ENCODE peak calls at places on chromosome 14, in six cellular contexts. One of them, this sample, is unnamed. For H3K4me1, the result is how much of the 10 kb centered on the place peaks cover.

GRCh38 chr14:70714055-70714550 is 72.4 kb downstream of the TTC9 start:
- DNase-seq in adipocyte: peak
- DNase-seq in thoracic aorta: no peak
- DNase-seq in CD4-positive, alpha-beta memory T cell: peak
- DNase-seq in GM23248: peak
- DNase-seq in heart left ventricle: no peak
- DNase-seq in this sample: no peak

GRCh38 chr14:100591453-100592371 is 4.5 kb upstream of the BEGAIN start:
- DNase-seq in adipocyte: no peak
- DNase-seq in thoracic aorta: no peak
- DNase-seq in CD4-positive, alpha-beta memory T cell: no peak
- DNase-seq in GM23248: no peak
- DNase-seq in heart left ventricle: peak
- DNase-seq in this sample: no peak

GRCh38 chr14:68659021-68659931 is 133.6 kb downstream of the ZFP36L1 start:
- DNase-seq in adipocyte: peak
- DNase-seq in thoracic aorta: no peak
- DNase-seq in CD4-positive, alpha-beta memory T cell: no peak
- DNase-seq in GM23248: peak
- DNase-seq in heart left ventricle: no peak
- DNase-seq in this sample: peak

GRCh38 chr14:60665178-60665555 is 15.9 kb upstream of the SIX1 start:
- DNase-seq in adipocyte: no peak
- DNase-seq in thoracic aorta: no peak
- DNase-seq in CD4-positive, alpha-beta memory T cell: no peak
- DNase-seq in GM23248: no peak
- DNase-seq in heart left ventricle: no peak
- DNase-seq in this sample: no peak

GRCh38 chr14:49972840-49973239 is 80.0 kb downstream of the ARF6 start:
- DNase-seq in adipocyte: peak
- DNase-seq in thoracic aorta: no peak
- DNase-seq in CD4-positive, alpha-beta memory T cell: peak
- DNase-seq in GM23248: peak
- DNase-seq in heart left ventricle: no peak
- DNase-seq in this sample: no peak

GRCh38 chr14:42140831-42141279 is 534.2 kb downstream of the LRFN5 start:
- DNase-seq in adipocyte: peak
- DNase-seq in thoracic aorta: no peak
- DNase-seq in CD4-positive, alpha-beta memory T cell: no peak
- DNase-seq in GM23248: peak
- DNase-seq in heart left ventricle: no peak
- DNase-seq in this sample: no peak

GRCh38 chr14:71416392-71416791 is 509.1 kb downstream of the PCNX1 start:
- DNase-seq in adipocyte: no peak
- DNase-seq in thoracic aorta: no peak
- DNase-seq in CD4-positive, alpha-beta memory T cell: no peak
- DNase-seq in GM23248: peak
- DNase-seq in heart left ventricle: no peak
- DNase-seq in this sample: no peak

GRCh38 chr14:95690815-95691214 is 4.6 kb downstream of the TCL1B start:
- DNase-seq in adipocyte: no peak
- DNase-seq in thoracic aorta: no peak
- DNase-seq in CD4-positive, alpha-beta memory T cell: no peak
- DNase-seq in GM23248: no peak
- DNase-seq in heart left ventricle: no peak
- DNase-seq in this sample: peak

GRCh38 chr14:60349663-60350365 is 100.8 kb downstream of the PPM1A start:
- DNase-seq in adipocyte: peak
- DNase-seq in thoracic aorta: no peak
- DNase-seq in CD4-positive, alpha-beta memory T cell: peak
- DNase-seq in GM23248: peak
- DNase-seq in heart left ventricle: no peak
- DNase-seq in this sample: no peak

GRCh38 chr14:45699451-45699850 is 446.4 kb upstream of the MIS18BP1 start:
- DNase-seq in adipocyte: no peak
- DNase-seq in thoracic aorta: no peak
- DNase-seq in CD4-positive, alpha-beta memory T cell: no peak
- DNase-seq in GM23248: no peak
- DNase-seq in heart left ventricle: no peak
- DNase-seq in this sample: no peak

GRCh38 chr14:21104448-21105060 is 3.7 kb downstream of the TMEM253 start:
- DNase-seq in adipocyte: peak
- DNase-seq in thoracic aorta: no peak
- DNase-seq in CD4-positive, alpha-beta memory T cell: peak
- DNase-seq in GM23248: peak
- DNase-seq in heart left ventricle: peak
- DNase-seq in this sample: no peak

GRCh38 chr14:56000846-56001245 is 117.4 kb upstream of the PELI2 start:
- DNase-seq in adipocyte: no peak
- DNase-seq in thoracic aorta: no peak
- DNase-seq in CD4-positive, alpha-beta memory T cell: no peak
- DNase-seq in GM23248: no peak
- DNase-seq in heart left ventricle: no peak
- DNase-seq in this sample: no peak

GRCh38 chr14:32081901-32082300 is 4.8 kb downstream of the ARHGAP5 start:
- DNase-seq in adipocyte: no peak
- DNase-seq in thoracic aorta: no peak
- DNase-seq in CD4-positive, alpha-beta memory T cell: no peak
- DNase-seq in GM23248: no peak
- DNase-seq in heart left ventricle: no peak
- DNase-seq in this sample: no peak

GRCh38 chr14:51481643-51482042 is 170.1 kb upstream of the FRMD6 start:
- DNase-seq in adipocyte: no peak
- DNase-seq in thoracic aorta: no peak
- DNase-seq in CD4-positive, alpha-beta memory T cell: no peak
- DNase-seq in GM23248: no peak
- DNase-seq in heart left ventricle: no peak
- DNase-seq in this sample: no peak

GRCh38 chr14:92500491-92500941 is 13.1 kb upstream of the RIN3 start:
- DNase-seq in adipocyte: no peak
- DNase-seq in thoracic aorta: no peak
- DNase-seq in CD4-positive, alpha-beta memory T cell: no peak
- DNase-seq in GM23248: no peak
- DNase-seq in heart left ventricle: peak
- DNase-seq in this sample: no peak

GRCh38 chr14:101117543-101117942 is 214.0 kb upstream of the RTL1 start:
- DNase-seq in adipocyte: no peak
- DNase-seq in thoracic aorta: no peak
- DNase-seq in CD4-positive, alpha-beta memory T cell: no peak
- DNase-seq in GM23248: no peak
- DNase-seq in heart left ventricle: no peak
- DNase-seq in this sample: no peak

GRCh38 chr14:54447231-54447692 is 6.1 kb upstream of the CNIH1 start:
- DNase-seq in adipocyte: peak
- DNase-seq in thoracic aorta: no peak
- DNase-seq in CD4-positive, alpha-beta memory T cell: no peak
- DNase-seq in GM23248: peak
- DNase-seq in heart left ventricle: no peak
- DNase-seq in this sample: no peak

GRCh38 chr14:74792249-74793039 is 29.3 kb downstream of the YLPM1 start:
- DNase-seq in adipocyte: no peak
- DNase-seq in thoracic aorta: no peak
- DNase-seq in CD4-positive, alpha-beta memory T cell: peak
- DNase-seq in GM23248: peak
- DNase-seq in heart left ventricle: no peak
- DNase-seq in this sample: no peak

GRCh38 chr14:76953196-76953945 is 75.1 kb downstream of the IRF2BPL start:
- DNase-seq in adipocyte: peak
- DNase-seq in thoracic aorta: no peak
- DNase-seq in CD4-positive, alpha-beta memory T cell: peak
- DNase-seq in GM23248: peak
- DNase-seq in heart left ventricle: peak
- DNase-seq in this sample: no peak

GRCh38 chr14:86087377-86087776 is 557.4 kb downstream of the FLRT2 start:
- DNase-seq in adipocyte: peak
- DNase-seq in thoracic aorta: no peak
- DNase-seq in CD4-positive, alpha-beta memory T cell: no peak
- DNase-seq in GM23248: no peak
- DNase-seq in heart left ventricle: no peak
- DNase-seq in this sample: no peak

GRCh38 chr14:61188196-61188595 is 92.9 kb downstream of the TMEM30B start:
- DNase-seq in adipocyte: no peak
- DNase-seq in thoracic aorta: no peak
- DNase-seq in CD4-positive, alpha-beta memory T cell: no peak
- DNase-seq in GM23248: peak
- DNase-seq in heart left ventricle: peak
- DNase-seq in this sample: no peak

GRCh38 chr14:79528843-79529405 is 682.4 kb downstream of the DIO2 start:
- DNase-seq in adipocyte: no peak
- DNase-seq in thoracic aorta: no peak
- DNase-seq in CD4-positive, alpha-beta memory T cell: no peak
- DNase-seq in GM23248: no peak
- DNase-seq in heart left ventricle: no peak
- DNase-seq in this sample: no peak

GRCh38 chr14:70640938-70641547 is 673 bp upstream of the TTC9 start:
- DNase-seq in adipocyte: no peak
- DNase-seq in thoracic aorta: no peak
- DNase-seq in CD4-positive, alpha-beta memory T cell: peak
- DNase-seq in GM23248: peak
- DNase-seq in heart left ventricle: peak
- DNase-seq in this sample: no peak

GRCh38 chr14:35341454-35342159 is 49.4 kb downstream of the PSMA6 start:
- DNase-seq in adipocyte: peak
- DNase-seq in thoracic aorta: peak
- DNase-seq in CD4-positive, alpha-beta memory T cell: peak
- DNase-seq in GM23248: peak
- DNase-seq in heart left ventricle: peak
- DNase-seq in this sample: no peak

GRCh38 chr14:101727611-101728010 is 33.9 kb upstream of the PPP2R5C start:
- DNase-seq in adipocyte: no peak
- DNase-seq in thoracic aorta: no peak
- DNase-seq in CD4-positive, alpha-beta memory T cell: no peak
- DNase-seq in GM23248: no peak
- DNase-seq in heart left ventricle: no peak
- DNase-seq in this sample: no peak

GRCh38 chr14:90348270-90348669 is 16.5 kb upstream of the NRDE2 start:
- DNase-seq in adipocyte: no peak
- DNase-seq in thoracic aorta: no peak
- DNase-seq in CD4-positive, alpha-beta memory T cell: no peak
- DNase-seq in GM23248: no peak
- DNase-seq in heart left ventricle: no peak
- DNase-seq in this sample: no peak
- H3K4me1 ChIP-seq in adipocyte: under half
- H3K4me1 ChIP-seq in thoracic aorta: under half
- H3K4me1 ChIP-seq in CD4-positive, alpha-beta memory T cell: under half
- H3K4me1 ChIP-seq in GM23248: under half
- H3K4me1 ChIP-seq in heart left ventricle: under half
- H3K4me1 ChIP-seq in this sample: under half

GRCh38 chr14:72925171-72925759 is 999 bp upstream of the DCAF4 start:
- DNase-seq in adipocyte: no peak
- DNase-seq in thoracic aorta: no peak
- DNase-seq in CD4-positive, alpha-beta memory T cell: no peak
- DNase-seq in GM23248: no peak
- DNase-seq in heart left ventricle: no peak
- DNase-seq in this sample: no peak
- H3K4me3 ChIP-seq in adipocyte: peak
- H3K4me3 ChIP-seq in thoracic aorta: peak
- H3K4me3 ChIP-seq in CD4-positive, alpha-beta memory T cell: no peak
- H3K4me3 ChIP-seq in GM23248: peak
- H3K4me3 ChIP-seq in heart left ventricle: no peak
- H3K4me3 ChIP-seq in this sample: peak

GRCh38 chr14:97993508-97994019 is 1196.4 kb downstream of the VRK1 start:
- DNase-seq in adipocyte: no peak
- DNase-seq in thoracic aorta: no peak
- DNase-seq in CD4-positive, alpha-beta memory T cell: no peak
- DNase-seq in GM23248: no peak
- DNase-seq in heart left ventricle: no peak
- DNase-seq in this sample: no peak
- H3K4me1 ChIP-seq in adipocyte: under half
- H3K4me1 ChIP-seq in thoracic aorta: under half
- H3K4me1 ChIP-seq in CD4-positive, alpha-beta memory T cell: half or more
- H3K4me1 ChIP-seq in GM23248: under half
- H3K4me1 ChIP-seq in heart left ventricle: under half
- H3K4me1 ChIP-seq in this sample: under half

DNA sequence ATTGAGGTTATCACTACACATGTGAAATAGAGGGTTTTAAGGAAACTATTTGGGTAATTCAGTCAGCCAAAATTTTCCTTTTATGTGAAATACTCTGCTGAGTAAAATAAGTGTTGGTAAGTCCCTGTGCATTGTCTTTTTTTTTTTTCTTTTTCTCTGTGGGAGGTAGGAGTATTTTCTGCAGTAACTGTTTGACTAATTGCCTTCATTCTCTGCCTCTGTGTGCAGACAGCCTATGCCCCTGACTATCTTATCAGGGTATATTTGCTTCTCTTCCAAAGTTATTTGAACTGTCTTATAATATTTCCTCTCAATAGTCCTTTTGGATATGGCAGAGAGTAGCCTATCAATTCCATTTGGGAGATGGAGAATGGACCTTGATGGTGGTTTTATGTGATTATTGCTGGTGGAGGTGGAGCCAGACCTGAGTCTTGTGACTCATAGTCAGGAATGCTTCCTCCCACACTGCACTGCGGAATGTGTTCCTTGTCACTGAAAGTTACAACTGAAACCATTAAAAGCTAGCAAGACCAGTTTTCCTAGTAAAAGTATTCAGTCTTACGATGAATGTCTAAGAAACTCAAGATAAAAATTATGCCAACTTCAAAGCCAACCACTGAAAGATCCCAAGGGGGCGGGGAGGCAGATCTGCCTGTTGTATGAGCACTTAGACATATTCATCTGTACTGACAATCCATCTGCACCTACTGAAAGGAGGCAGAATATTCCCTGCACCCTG is 40.9 kb upstream of the STXBP6 start:
- DNase-seq in adipocyte: peak
- DNase-seq in thoracic aorta: no peak
- DNase-seq in CD4-positive, alpha-beta memory T cell: no peak
- DNase-seq in GM23248: peak
- DNase-seq in heart left ventricle: no peak
- DNase-seq in this sample: no peak
- H3K4me3 ChIP-seq in adipocyte: no peak
- H3K4me3 ChIP-seq in thoracic aorta: no peak
- H3K4me3 ChIP-seq in CD4-positive, alpha-beta memory T cell: no peak
- H3K4me3 ChIP-seq in GM23248: peak
- H3K4me3 ChIP-seq in heart left ventricle: no peak
- H3K4me3 ChIP-seq in this sample: no peak

DNA sequence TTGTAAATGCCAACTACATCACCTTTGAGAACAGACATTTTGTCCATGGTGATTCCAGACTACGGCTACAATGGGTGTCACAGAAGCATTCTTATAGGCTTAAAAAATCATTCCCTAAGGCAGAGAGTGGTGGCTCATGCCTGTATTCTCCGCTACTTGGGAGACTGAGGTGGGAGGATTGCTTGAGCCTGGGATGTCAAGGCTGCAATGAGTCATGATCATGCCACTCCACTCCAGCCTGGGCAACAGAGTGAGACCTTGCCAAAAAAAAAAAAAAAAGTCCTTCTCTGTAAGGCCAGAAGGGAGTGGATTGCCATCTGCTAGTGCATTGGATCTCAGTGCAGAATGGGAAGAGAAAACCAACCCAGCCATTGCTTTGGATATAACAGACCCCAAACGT is 522.5 kb downstream of the VRK1 start:
- DNase-seq in adipocyte: no peak
- DNase-seq in thoracic aorta: no peak
- DNase-seq in CD4-positive, alpha-beta memory T cell: no peak
- DNase-seq in GM23248: no peak
- DNase-seq in heart left ventricle: no peak
- DNase-seq in this sample: no peak
- H3K4me1 ChIP-seq in adipocyte: under half
- H3K4me1 ChIP-seq in thoracic aorta: under half
- H3K4me1 ChIP-seq in CD4-positive, alpha-beta memory T cell: under half
- H3K4me1 ChIP-seq in GM23248: under half
- H3K4me1 ChIP-seq in heart left ventricle: under half
- H3K4me1 ChIP-seq in this sample: under half

GRCh38 chr14:105526781-105527380 is 498 bp downstream of the TMEM121 start:
- DNase-seq in adipocyte: peak
- DNase-seq in thoracic aorta: no peak
- DNase-seq in CD4-positive, alpha-beta memory T cell: no peak
- DNase-seq in GM23248: peak
- DNase-seq in heart left ventricle: no peak
- DNase-seq in this sample: no peak
- H3K4me3 ChIP-seq in adipocyte: no peak
- H3K4me3 ChIP-seq in thoracic aorta: peak
- H3K4me3 ChIP-seq in CD4-positive, alpha-beta memory T cell: no peak
- H3K4me3 ChIP-seq in GM23248: peak
- H3K4me3 ChIP-seq in heart left ventricle: peak
- H3K4me3 ChIP-seq in this sample: peak